ENCODE peak calls at places on chromosomes 13 and 19, in four cellular contexts. S is MM.1S, R is fibroblast of lung, I is fibroblast of villous mesenchyme. Y is an unnamed sample.

GRCh38 chr13:99628442-99628841 is 127.2 kb downstream of the TM9SF2 start:
- DNase-seq in S (no peak), R (no peak), I (no peak), Y (no peak)

GRCh38 chr19:17153996-17154395 is 61.2 kb upstream of the USE1 start:
- DNase-seq in S (no peak), R (no peak), I (no peak), Y (no peak)

GRCh38 chr13:47680752-47681151 is 320.3 kb downstream of the SUCLA2 start:
- DNase-seq in S (no peak), R (peak; percentile 76), I (peak; percentile 45), Y (peak; percentile 84)

GRCh38 chr19:30319876-30320275 is 52.3 kb upstream of the ZNF536 start:
- DNase-seq in S (no peak), R (no peak), I (no peak), Y (no peak)

GRCh38 chr13:51041126-51041525 is 69.9 kb downstream of the C13orf42 start:
- DNase-seq in S (no peak), R (no peak), I (no peak), Y (no peak)

GRCh38 chr13:52599853-52600603 is 42.2 kb upstream of the HNRNPA1L2 start:
- DNase-seq in S (peak; percentile 22), R (peak; percentile 26), I (peak; percentile 28), Y (peak; percentile 21)

GRCh38 chr19:16076958-16077611 is 790 bp downstream of the TPM4 start:
- DNase-seq in S (peak; percentile 30), R (peak; percentile 31), I (no peak), Y (no peak)

GRCh38 chr19:28864577-28865042 is 348.3 kb downstream of the UQCRFS1 start:
- DNase-seq in S (no peak), R (no peak), I (no peak), Y (no peak)

GRCh38 chr13:22499919-22500318 is 680.9 kb upstream of the SGCG start:
- DNase-seq in S (no peak), R (no peak), I (no peak), Y (no peak)

GRCh38 chr13:93561553-93561952 is 334.9 kb downstream of the GPC6 start:
- DNase-seq in S (no peak), R (no peak), I (no peak), Y (no peak)

GRCh38 chr13:36666482-36667264 is 7.1 kb upstream of the SERTM1 start:
- DNase-seq in S (no peak), R (no peak), I (no peak), Y (peak; percentile 10)

GRCh38 chr19:461664-462551 is 1.1 kb upstream of the SHC2 start:
- DNase-seq in S (no peak), R (no peak), I (no peak), Y (no peak)

GRCh38 chr19:3575260-3575741 is 2.6 kb downstream of the HMG20B start:
- DNase-seq in S (no peak), R (no peak), I (peak; percentile 49), Y (no peak)

GRCh38 chr13:41652735-41653361 is 195.5 kb downstream of the RGCC start:
- DNase-seq in S (no peak), R (peak; percentile 84), I (peak; percentile 79), Y (peak; percentile 80)

GRCh38 chr19:18194554-18195238 is 1.7 kb downstream of the MPV17L2 start:
- DNase-seq in S (no peak), R (peak; percentile 42), I (peak; percentile 55), Y (peak; percentile 57)

GRCh38 chr19:40798997-40799557 is at the start of gene EGLN2:
- DNase-seq in S (no peak), R (no peak), I (no peak), Y (no peak)

GRCh38 chr19:48614436-48615144 is at the start of gene FAM83E:
- DNase-seq in S (no peak), R (no peak), I (no peak), Y (no peak)

GRCh38 chr19:8367327-8368001 is 3.5 kb downstream of the ANGPTL4 start:
- DNase-seq in S (no peak), R (peak; percentile 98), I (peak; percentile 99), Y (peak; percentile 96)

GRCh38 chr13:90640976-90641375 is 706.5 kb upstream of the MIR17HG start:
- DNase-seq in S (no peak), R (peak; percentile 15), I (peak; percentile 28), Y (peak; percentile 38)

GRCh38 chr19:38656171-38656981 is 8.9 kb downstream of the ACTN4 start:
- DNase-seq in S (no peak), R (peak; percentile 68), I (peak; percentile 70), Y (peak; percentile 84)

GRCh38 chr13:37602743-37603381 is 4.3 kb upstream of the POSTN start:
- DNase-seq in S (no peak), R (peak; percentile 64), I (peak; percentile 47), Y (peak; percentile 60)

GRCh38 chr13:33509642-33510229 is 224.2 kb upstream of the STARD13 start:
- DNase-seq in S (no peak), R (no peak), I (no peak), Y (peak; percentile 62)

GRCh38 chr19:57613941-57614743 is at the start of gene ZNF134:
- DNase-seq in S (peak; percentile 88), R (peak; percentile 89), I (peak; percentile 89), Y (peak; percentile 88)
- TF ChIP-seq CTCF in S (no peak), R (peak; percentile 31), I (peak; percentile 52), Y (peak; percentile 5)

GRCh38 chr19:50555033-50555432 is 13.2 kb downstream of the LRRC4B start:
- DNase-seq in S (no peak), R (no peak), I (no peak), Y (no peak)

GRCh38 chr19:50554212-50554611 is 14.0 kb downstream of the LRRC4B start:
- DNase-seq in S (no peak), R (no peak), I (no peak), Y (no peak)

GRCh38 chr19:50556236-50557008 is 11.8 kb downstream of the LRRC4B start:
- DNase-seq in S (peak; percentile 43), R (peak; percentile 58), I (peak; percentile 55), Y (peak; percentile 51)

GRCh38 chr19:50557009-50557613 is 11.1 kb downstream of the LRRC4B start:
- DNase-seq in S (no peak), R (no peak), I (no peak), Y (no peak)

DNA sequence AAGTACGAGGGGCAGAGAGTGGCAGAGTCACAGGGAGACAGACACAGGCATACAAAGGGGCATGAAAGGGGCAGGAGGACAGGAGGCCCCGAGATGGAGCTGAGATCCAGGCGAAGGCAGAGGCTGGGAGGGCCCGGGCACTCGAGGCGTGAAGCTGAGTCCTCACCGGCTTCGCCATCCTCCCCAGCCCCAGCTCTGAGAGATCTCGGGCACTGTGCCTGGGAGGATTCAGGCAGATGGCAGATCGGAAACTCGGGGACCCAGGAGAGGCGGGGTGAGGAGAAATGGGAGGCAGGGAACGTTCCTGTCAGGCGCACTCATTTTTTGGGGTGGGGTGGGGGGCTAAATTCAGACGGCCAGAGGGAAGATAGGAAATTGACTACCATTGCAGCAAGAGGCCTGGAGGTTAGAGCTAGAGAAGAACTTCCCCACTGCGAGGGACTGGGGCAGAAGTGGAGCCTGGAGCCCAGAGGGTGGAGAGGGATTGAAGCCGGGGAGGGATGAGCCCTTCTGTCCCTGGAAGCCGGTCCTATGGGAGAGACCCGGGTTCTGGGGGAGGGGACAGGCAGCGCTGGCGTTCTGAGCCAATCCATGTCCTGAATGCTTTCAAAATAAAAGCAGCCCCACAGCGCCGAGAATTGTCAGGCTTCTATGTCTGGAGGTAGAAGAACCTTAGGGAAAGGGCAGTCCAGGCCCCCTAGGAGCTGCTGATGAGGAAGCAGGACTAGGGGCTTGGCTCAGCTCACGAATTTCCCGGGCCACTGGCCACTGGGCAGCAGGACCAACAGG is 12.6 kb downstream of the LRRC4B start:
- DNase-seq in S (no peak), R (no peak), I (peak; percentile 1), Y (no peak)
- H3K4me3 ChIP-seq in S (no peak overlapping the region), R (no peak overlapping the region), I (peak overlapping the region; percentile 57), Y (no peak overlapping the region)

DNA sequence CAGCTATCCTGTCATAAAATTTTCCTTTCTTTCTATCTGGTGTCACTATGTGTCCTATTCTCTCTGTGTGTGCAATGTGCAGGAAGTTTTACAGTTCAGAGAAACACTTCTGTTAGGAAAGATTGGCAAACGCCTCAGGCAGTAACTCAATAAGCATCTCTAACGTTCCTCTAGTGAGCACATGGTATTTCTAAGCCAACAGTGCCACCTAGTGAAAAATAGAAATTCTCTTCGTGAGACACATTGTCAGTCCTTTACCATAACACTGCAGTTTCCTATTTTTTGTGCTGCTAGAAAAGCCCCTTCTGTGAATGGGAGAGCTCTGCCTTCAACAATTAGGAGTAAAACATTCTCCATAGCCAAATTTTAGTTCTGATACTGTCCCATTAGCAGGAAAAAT is 50.7 kb downstream of the ZNF723 start:
- DNase-seq in S (peak; percentile 17), R (peak; percentile 12), I (peak; percentile 16), Y (peak; percentile 19)
- TF ChIP-seq CTCF in S (peak; percentile 31), R (no peak), I (peak; percentile 13), Y (no peak)

GRCh38 chr13:92317066-92317465 is 909.5 kb upstream of the GPC6 start:
- DNase-seq in S (no peak), R (peak; percentile 80), I (peak; percentile 15), Y (peak; percentile 45)
- H3K4me3 ChIP-seq in S (no peak overlapping the region), R (no peak overlapping the region), I (no peak overlapping the region), Y (no peak overlapping the region)

DNA sequence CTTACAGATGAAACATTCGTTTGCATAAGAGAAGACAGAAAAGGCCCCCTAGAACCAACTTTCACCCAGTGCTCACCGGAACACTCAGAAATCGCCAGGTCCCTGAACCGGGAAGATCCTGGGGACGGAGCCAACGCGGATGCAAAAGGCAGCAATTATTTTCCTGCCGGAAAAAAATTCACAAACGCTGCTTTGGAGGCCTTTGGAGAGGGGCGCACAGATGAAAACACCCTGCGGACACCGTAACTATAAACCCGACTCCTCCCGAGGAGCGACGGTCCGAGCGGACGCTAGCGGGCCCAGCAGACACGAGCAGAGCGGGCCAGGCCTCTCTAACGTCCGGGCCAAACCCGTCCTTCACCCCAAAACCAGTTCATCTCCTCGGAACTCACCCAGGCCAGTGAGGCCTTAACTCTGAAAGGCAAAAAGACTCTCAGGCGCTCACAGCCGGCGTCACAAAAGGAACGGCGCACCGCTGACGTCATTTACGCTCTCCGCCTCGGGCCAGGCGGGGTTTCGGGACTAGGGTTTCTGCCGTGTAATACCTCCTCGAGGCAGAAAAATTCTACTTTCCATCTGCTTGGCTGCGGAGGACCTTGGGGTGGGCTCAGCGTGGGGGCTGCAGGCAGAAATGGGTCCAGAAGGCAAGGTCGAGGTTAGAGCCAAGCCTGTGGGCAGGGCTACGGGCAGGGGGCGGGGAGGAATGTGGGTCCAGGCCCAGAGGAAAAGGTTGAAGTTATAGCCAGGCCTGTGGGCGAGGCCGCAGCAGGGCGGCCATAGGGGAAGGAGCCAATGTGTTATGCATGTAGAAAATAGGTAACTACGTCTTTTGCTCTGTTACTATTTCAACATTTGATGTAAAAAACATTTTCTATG is at the start of gene ZNF426:
- DNase-seq in S (peak; percentile 77), R (peak; percentile 94), I (peak; percentile 92), Y (peak; percentile 92)
- TF ChIP-seq CTCF in S (no peak), R (no peak), I (no peak), Y (no peak)

DNA sequence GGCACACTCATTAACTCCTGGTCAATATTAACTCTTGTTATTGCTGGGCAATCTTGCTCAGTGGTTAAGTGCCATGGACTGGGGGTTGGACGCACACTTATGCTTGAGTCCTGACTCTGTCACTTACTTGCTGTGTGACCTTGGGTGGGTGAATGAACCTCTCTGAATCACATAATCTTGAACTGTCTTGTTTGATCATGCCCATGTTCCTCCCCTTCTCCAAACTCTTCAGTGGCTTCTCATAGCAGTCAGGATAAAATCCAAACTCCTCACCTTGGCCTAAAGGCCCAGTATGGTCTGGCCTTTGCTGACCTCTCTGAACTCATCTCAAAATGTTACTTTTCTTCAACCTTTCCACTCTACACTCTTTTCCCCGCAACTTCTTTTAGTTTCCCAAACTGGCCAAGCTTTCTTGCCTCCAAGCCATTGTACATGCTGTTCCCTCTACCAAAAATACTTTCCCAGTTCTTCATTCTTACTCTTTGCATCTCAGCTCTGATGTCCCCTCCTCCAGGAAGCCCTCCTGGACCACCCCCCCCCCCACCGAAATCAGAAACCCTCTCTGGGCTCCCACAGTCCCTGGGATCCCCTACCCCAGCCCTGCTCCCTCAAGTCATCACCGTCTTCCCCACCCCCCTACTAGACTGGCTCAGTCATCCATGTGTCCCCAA is 2.4 kb downstream of the MYPOP start:
- DNase-seq in S (no peak), R (no peak), I (no peak), Y (no peak)
- H3K4me3 ChIP-seq in S (no peak overlapping the region), R (no peak overlapping the region), I (no peak overlapping the region), Y (no peak overlapping the region)

GRCh38 chr13:28953714-28954113 is 133.6 kb downstream of the MTUS2 start:
- DNase-seq in S (no peak), R (no peak), I (no peak), Y (no peak)
- TF ChIP-seq CTCF in S (no peak), R (no peak), I (no peak), Y (no peak)